ENCODE peak calls at places on chromosomes 16 and 17, in ten cellular contexts. One of them, this sample, is unnamed.

GRCh38 chr17:45384800-45385262 is 47.8 kb downstream of the ARHGAP27 start:
- ATAC-seq in upper lobe of right lung: peak; percentile 1
- ATAC-seq in activated CD4-positive, CD25-positive, alpha-beta regulatory T cell treated with anti-CD3 and anti-CD28 coated beads, Interleukin-2, amount 50 U/mL, for 24 hours: no peak
- ATAC-seq in sciatic nerve: peak; percentile 37
- ATAC-seq in CD4-positive, alpha-beta T cell: no peak
- ATAC-seq in natural killer cell: no peak
- ATAC-seq in left colon: peak; percentile 5
- ATAC-seq in left lung: peak; percentile 2
- ATAC-seq in activated CD8-positive, alpha-beta T cell treated with anti-CD3 and anti-CD28 coated beads, Interleukin-2, amount 10 ng/mL, durations not matched to agents 7 days and 5 days: no peak
- ATAC-seq in stimulated activated naive CD8-positive, alpha-beta T cell treated with anti-CD3 and anti-CD28 coated beads, Interleukin-15, Interleukin-2, amounts not matched to agents 100 U/mL and 50 U/mL, for 24 hours: no peak
- ATAC-seq in this sample: no peak

GRCh38 chr17:40528692-40529417 is 27.4 kb upstream of the TNS4 start:
- ATAC-seq in upper lobe of right lung: no peak
- ATAC-seq in activated CD4-positive, CD25-positive, alpha-beta regulatory T cell treated with anti-CD3 and anti-CD28 coated beads, Interleukin-2, amount 50 U/mL, for 24 hours: no peak
- ATAC-seq in sciatic nerve: no peak
- ATAC-seq in CD4-positive, alpha-beta T cell: peak; percentile 18
- ATAC-seq in natural killer cell: peak; percentile 62
- ATAC-seq in left colon: no peak
- ATAC-seq in left lung: no peak
- ATAC-seq in activated CD8-positive, alpha-beta T cell treated with anti-CD3 and anti-CD28 coated beads, Interleukin-2, amount 10 ng/mL, durations not matched to agents 7 days and 5 days: no peak
- ATAC-seq in stimulated activated naive CD8-positive, alpha-beta T cell treated with anti-CD3 and anti-CD28 coated beads, Interleukin-15, Interleukin-2, amounts not matched to agents 100 U/mL and 50 U/mL, for 24 hours: no peak
- ATAC-seq in this sample: no peak

GRCh38 chr16:8831450-8832382 is 34.1 kb downstream of the PMM2 start:
- ATAC-seq in upper lobe of right lung: no peak
- ATAC-seq in activated CD4-positive, CD25-positive, alpha-beta regulatory T cell treated with anti-CD3 and anti-CD28 coated beads, Interleukin-2, amount 50 U/mL, for 24 hours: no peak
- ATAC-seq in sciatic nerve: no peak
- ATAC-seq in CD4-positive, alpha-beta T cell: no peak
- ATAC-seq in natural killer cell: no peak
- ATAC-seq in left colon: no peak
- ATAC-seq in left lung: no peak
- ATAC-seq in activated CD8-positive, alpha-beta T cell treated with anti-CD3 and anti-CD28 coated beads, Interleukin-2, amount 10 ng/mL, durations not matched to agents 7 days and 5 days: no peak
- ATAC-seq in stimulated activated naive CD8-positive, alpha-beta T cell treated with anti-CD3 and anti-CD28 coated beads, Interleukin-15, Interleukin-2, amounts not matched to agents 100 U/mL and 50 U/mL, for 24 hours: no peak
- ATAC-seq in this sample: no peak

GRCh38 chr17:79024901-79025737 is 1.1 kb downstream of the C1QTNF1 start:
- ATAC-seq in upper lobe of right lung: peak; percentile 10
- ATAC-seq in activated CD4-positive, CD25-positive, alpha-beta regulatory T cell treated with anti-CD3 and anti-CD28 coated beads, Interleukin-2, amount 50 U/mL, for 24 hours: no peak
- ATAC-seq in sciatic nerve: no peak
- ATAC-seq in CD4-positive, alpha-beta T cell: no peak
- ATAC-seq in natural killer cell: no peak
- ATAC-seq in left colon: peak; percentile 53
- ATAC-seq in left lung: no peak
- ATAC-seq in activated CD8-positive, alpha-beta T cell treated with anti-CD3 and anti-CD28 coated beads, Interleukin-2, amount 10 ng/mL, durations not matched to agents 7 days and 5 days: no peak
- ATAC-seq in stimulated activated naive CD8-positive, alpha-beta T cell treated with anti-CD3 and anti-CD28 coated beads, Interleukin-15, Interleukin-2, amounts not matched to agents 100 U/mL and 50 U/mL, for 24 hours: no peak
- ATAC-seq in this sample: no peak

GRCh38 chr17:6479626-6480324 is 35.5 kb downstream of the PIMREG start:
- ATAC-seq in upper lobe of right lung: no peak
- ATAC-seq in activated CD4-positive, CD25-positive, alpha-beta regulatory T cell treated with anti-CD3 and anti-CD28 coated beads, Interleukin-2, amount 50 U/mL, for 24 hours: no peak
- ATAC-seq in sciatic nerve: no peak
- ATAC-seq in CD4-positive, alpha-beta T cell: no peak
- ATAC-seq in natural killer cell: no peak
- ATAC-seq in left colon: no peak
- ATAC-seq in left lung: no peak
- ATAC-seq in activated CD8-positive, alpha-beta T cell treated with anti-CD3 and anti-CD28 coated beads, Interleukin-2, amount 10 ng/mL, durations not matched to agents 7 days and 5 days: no peak
- ATAC-seq in stimulated activated naive CD8-positive, alpha-beta T cell treated with anti-CD3 and anti-CD28 coated beads, Interleukin-15, Interleukin-2, amounts not matched to agents 100 U/mL and 50 U/mL, for 24 hours: no peak
- ATAC-seq in this sample: no peak

GRCh38 chr17:42937712-42938596 is 26.3 kb downstream of the AARSD1 start:
- ATAC-seq in upper lobe of right lung: peak; percentile 78
- ATAC-seq in activated CD4-positive, CD25-positive, alpha-beta regulatory T cell treated with anti-CD3 and anti-CD28 coated beads, Interleukin-2, amount 50 U/mL, for 24 hours: no peak
- ATAC-seq in sciatic nerve: peak; percentile 87
- ATAC-seq in CD4-positive, alpha-beta T cell: no peak
- ATAC-seq in natural killer cell: no peak
- ATAC-seq in left colon: peak; percentile 77
- ATAC-seq in left lung: peak; percentile 84
- ATAC-seq in activated CD8-positive, alpha-beta T cell treated with anti-CD3 and anti-CD28 coated beads, Interleukin-2, amount 10 ng/mL, durations not matched to agents 7 days and 5 days: peak; percentile 85
- ATAC-seq in stimulated activated naive CD8-positive, alpha-beta T cell treated with anti-CD3 and anti-CD28 coated beads, Interleukin-15, Interleukin-2, amounts not matched to agents 100 U/mL and 50 U/mL, for 24 hours: peak; percentile 79
- ATAC-seq in this sample: peak; percentile 48

GRCh38 chr17:77420476-77420803 is 279.7 kb downstream of the SEC14L1 start:
- ATAC-seq in upper lobe of right lung: no peak
- ATAC-seq in activated CD4-positive, CD25-positive, alpha-beta regulatory T cell treated with anti-CD3 and anti-CD28 coated beads, Interleukin-2, amount 50 U/mL, for 24 hours: no peak
- ATAC-seq in sciatic nerve: no peak
- ATAC-seq in CD4-positive, alpha-beta T cell: no peak
- ATAC-seq in natural killer cell: no peak
- ATAC-seq in left colon: no peak
- ATAC-seq in left lung: no peak
- ATAC-seq in activated CD8-positive, alpha-beta T cell treated with anti-CD3 and anti-CD28 coated beads, Interleukin-2, amount 10 ng/mL, durations not matched to agents 7 days and 5 days: peak; percentile 6
- ATAC-seq in stimulated activated naive CD8-positive, alpha-beta T cell treated with anti-CD3 and anti-CD28 coated beads, Interleukin-15, Interleukin-2, amounts not matched to agents 100 U/mL and 50 U/mL, for 24 hours: no peak
- ATAC-seq in this sample: no peak

GRCh38 chr17:68396226-68396780 is 61.0 kb downstream of the WIPI1 start:
- ATAC-seq in upper lobe of right lung: no peak
- ATAC-seq in activated CD4-positive, CD25-positive, alpha-beta regulatory T cell treated with anti-CD3 and anti-CD28 coated beads, Interleukin-2, amount 50 U/mL, for 24 hours: no peak
- ATAC-seq in sciatic nerve: no peak
- ATAC-seq in CD4-positive, alpha-beta T cell: no peak
- ATAC-seq in natural killer cell: no peak
- ATAC-seq in left colon: no peak
- ATAC-seq in left lung: no peak
- ATAC-seq in activated CD8-positive, alpha-beta T cell treated with anti-CD3 and anti-CD28 coated beads, Interleukin-2, amount 10 ng/mL, durations not matched to agents 7 days and 5 days: no peak
- ATAC-seq in stimulated activated naive CD8-positive, alpha-beta T cell treated with anti-CD3 and anti-CD28 coated beads, Interleukin-15, Interleukin-2, amounts not matched to agents 100 U/mL and 50 U/mL, for 24 hours: no peak
- ATAC-seq in this sample: no peak

GRCh38 chr17:82925336-82925735 is 85.5 kb upstream of the ZNF750 start:
- ATAC-seq in upper lobe of right lung: no peak
- ATAC-seq in activated CD4-positive, CD25-positive, alpha-beta regulatory T cell treated with anti-CD3 and anti-CD28 coated beads, Interleukin-2, amount 50 U/mL, for 24 hours: no peak
- ATAC-seq in sciatic nerve: no peak
- ATAC-seq in CD4-positive, alpha-beta T cell: no peak
- ATAC-seq in natural killer cell: no peak
- ATAC-seq in left colon: no peak
- ATAC-seq in left lung: no peak
- ATAC-seq in activated CD8-positive, alpha-beta T cell treated with anti-CD3 and anti-CD28 coated beads, Interleukin-2, amount 10 ng/mL, durations not matched to agents 7 days and 5 days: no peak
- ATAC-seq in stimulated activated naive CD8-positive, alpha-beta T cell treated with anti-CD3 and anti-CD28 coated beads, Interleukin-15, Interleukin-2, amounts not matched to agents 100 U/mL and 50 U/mL, for 24 hours: no peak
- ATAC-seq in this sample: no peak

GRCh38 chr16:21602785-21603184 is 3.4 kb downstream of the METTL9 start:
- ATAC-seq in upper lobe of right lung: no peak
- ATAC-seq in activated CD4-positive, CD25-positive, alpha-beta regulatory T cell treated with anti-CD3 and anti-CD28 coated beads, Interleukin-2, amount 50 U/mL, for 24 hours: no peak
- ATAC-seq in sciatic nerve: no peak
- ATAC-seq in CD4-positive, alpha-beta T cell: no peak
- ATAC-seq in natural killer cell: no peak
- ATAC-seq in left colon: no peak
- ATAC-seq in left lung: no peak
- ATAC-seq in activated CD8-positive, alpha-beta T cell treated with anti-CD3 and anti-CD28 coated beads, Interleukin-2, amount 10 ng/mL, durations not matched to agents 7 days and 5 days: no peak
- ATAC-seq in stimulated activated naive CD8-positive, alpha-beta T cell treated with anti-CD3 and anti-CD28 coated beads, Interleukin-15, Interleukin-2, amounts not matched to agents 100 U/mL and 50 U/mL, for 24 hours: no peak
- ATAC-seq in this sample: no peak

GRCh38 chr16:5826332-5826731 is 728.7 kb upstream of the EEF2KMT start:
- ATAC-seq in upper lobe of right lung: no peak
- ATAC-seq in activated CD4-positive, CD25-positive, alpha-beta regulatory T cell treated with anti-CD3 and anti-CD28 coated beads, Interleukin-2, amount 50 U/mL, for 24 hours: no peak
- ATAC-seq in sciatic nerve: no peak
- ATAC-seq in CD4-positive, alpha-beta T cell: no peak
- ATAC-seq in natural killer cell: no peak
- ATAC-seq in left colon: no peak
- ATAC-seq in left lung: no peak
- ATAC-seq in activated CD8-positive, alpha-beta T cell treated with anti-CD3 and anti-CD28 coated beads, Interleukin-2, amount 10 ng/mL, durations not matched to agents 7 days and 5 days: no peak
- ATAC-seq in stimulated activated naive CD8-positive, alpha-beta T cell treated with anti-CD3 and anti-CD28 coated beads, Interleukin-15, Interleukin-2, amounts not matched to agents 100 U/mL and 50 U/mL, for 24 hours: no peak
- ATAC-seq in this sample: no peak

GRCh38 chr17:49629447-49629846 is 48.5 kb downstream of the SPOP start:
- ATAC-seq in upper lobe of right lung: no peak
- ATAC-seq in activated CD4-positive, CD25-positive, alpha-beta regulatory T cell treated with anti-CD3 and anti-CD28 coated beads, Interleukin-2, amount 50 U/mL, for 24 hours: no peak
- ATAC-seq in sciatic nerve: peak; percentile 47
- ATAC-seq in CD4-positive, alpha-beta T cell: no peak
- ATAC-seq in natural killer cell: no peak
- ATAC-seq in left colon: no peak
- ATAC-seq in left lung: no peak
- ATAC-seq in activated CD8-positive, alpha-beta T cell treated with anti-CD3 and anti-CD28 coated beads, Interleukin-2, amount 10 ng/mL, durations not matched to agents 7 days and 5 days: no peak
- ATAC-seq in stimulated activated naive CD8-positive, alpha-beta T cell treated with anti-CD3 and anti-CD28 coated beads, Interleukin-15, Interleukin-2, amounts not matched to agents 100 U/mL and 50 U/mL, for 24 hours: no peak
- ATAC-seq in this sample: no peak

GRCh38 chr17:78113804-78114785 is 14.5 kb downstream of the TMC6 start:
- ATAC-seq in upper lobe of right lung: no peak
- ATAC-seq in activated CD4-positive, CD25-positive, alpha-beta regulatory T cell treated with anti-CD3 and anti-CD28 coated beads, Interleukin-2, amount 50 U/mL, for 24 hours: peak; percentile 77
- ATAC-seq in sciatic nerve: no peak
- ATAC-seq in CD4-positive, alpha-beta T cell: peak; percentile 25
- ATAC-seq in natural killer cell: peak; percentile 89
- ATAC-seq in left colon: no peak
- ATAC-seq in left lung: peak; percentile 3
- ATAC-seq in activated CD8-positive, alpha-beta T cell treated with anti-CD3 and anti-CD28 coated beads, Interleukin-2, amount 10 ng/mL, durations not matched to agents 7 days and 5 days: peak; percentile 62
- ATAC-seq in stimulated activated naive CD8-positive, alpha-beta T cell treated with anti-CD3 and anti-CD28 coated beads, Interleukin-15, Interleukin-2, amounts not matched to agents 100 U/mL and 50 U/mL, for 24 hours: peak; percentile 73
- ATAC-seq in this sample: no peak

GRCh38 chr16:23187341-23187740 is 4.8 kb downstream of the SCNN1G start:
- ATAC-seq in upper lobe of right lung: no peak
- ATAC-seq in activated CD4-positive, CD25-positive, alpha-beta regulatory T cell treated with anti-CD3 and anti-CD28 coated beads, Interleukin-2, amount 50 U/mL, for 24 hours: no peak
- ATAC-seq in sciatic nerve: no peak
- ATAC-seq in CD4-positive, alpha-beta T cell: no peak
- ATAC-seq in natural killer cell: no peak
- ATAC-seq in left colon: no peak
- ATAC-seq in left lung: no peak
- ATAC-seq in activated CD8-positive, alpha-beta T cell treated with anti-CD3 and anti-CD28 coated beads, Interleukin-2, amount 10 ng/mL, durations not matched to agents 7 days and 5 days: no peak
- ATAC-seq in stimulated activated naive CD8-positive, alpha-beta T cell treated with anti-CD3 and anti-CD28 coated beads, Interleukin-15, Interleukin-2, amounts not matched to agents 100 U/mL and 50 U/mL, for 24 hours: no peak
- ATAC-seq in this sample: no peak

GRCh38 chr17:47240806-47241205 is 12.8 kb upstream of the ITGB3 start:
- ATAC-seq in upper lobe of right lung: no peak
- ATAC-seq in activated CD4-positive, CD25-positive, alpha-beta regulatory T cell treated with anti-CD3 and anti-CD28 coated beads, Interleukin-2, amount 50 U/mL, for 24 hours: no peak
- ATAC-seq in sciatic nerve: no peak
- ATAC-seq in CD4-positive, alpha-beta T cell: no peak
- ATAC-seq in natural killer cell: no peak
- ATAC-seq in left colon: no peak
- ATAC-seq in left lung: no peak
- ATAC-seq in activated CD8-positive, alpha-beta T cell treated with anti-CD3 and anti-CD28 coated beads, Interleukin-2, amount 10 ng/mL, durations not matched to agents 7 days and 5 days: no peak
- ATAC-seq in stimulated activated naive CD8-positive, alpha-beta T cell treated with anti-CD3 and anti-CD28 coated beads, Interleukin-15, Interleukin-2, amounts not matched to agents 100 U/mL and 50 U/mL, for 24 hours: no peak
- ATAC-seq in this sample: no peak

GRCh38 chr17:4485676-4486646 is 12.7 kb upstream of the SPNS2 start:
- ATAC-seq in upper lobe of right lung: no peak
- ATAC-seq in activated CD4-positive, CD25-positive, alpha-beta regulatory T cell treated with anti-CD3 and anti-CD28 coated beads, Interleukin-2, amount 50 U/mL, for 24 hours: peak; percentile 92
- ATAC-seq in sciatic nerve: no peak
- ATAC-seq in CD4-positive, alpha-beta T cell: peak; percentile 95
- ATAC-seq in natural killer cell: peak; percentile 90
- ATAC-seq in left colon: no peak
- ATAC-seq in left lung: no peak
- ATAC-seq in activated CD8-positive, alpha-beta T cell treated with anti-CD3 and anti-CD28 coated beads, Interleukin-2, amount 10 ng/mL, durations not matched to agents 7 days and 5 days: peak; percentile 92
- ATAC-seq in stimulated activated naive CD8-positive, alpha-beta T cell treated with anti-CD3 and anti-CD28 coated beads, Interleukin-15, Interleukin-2, amounts not matched to agents 100 U/mL and 50 U/mL, for 24 hours: peak; percentile 84
- ATAC-seq in this sample: no peak

GRCh38 chr17:55344514-55344997 is 77.1 kb downstream of the MMD start:
- ATAC-seq in upper lobe of right lung: no peak
- ATAC-seq in activated CD4-positive, CD25-positive, alpha-beta regulatory T cell treated with anti-CD3 and anti-CD28 coated beads, Interleukin-2, amount 50 U/mL, for 24 hours: peak; percentile 85
- ATAC-seq in sciatic nerve: no peak
- ATAC-seq in CD4-positive, alpha-beta T cell: no peak
- ATAC-seq in natural killer cell: no peak
- ATAC-seq in left colon: no peak
- ATAC-seq in left lung: no peak
- ATAC-seq in activated CD8-positive, alpha-beta T cell treated with anti-CD3 and anti-CD28 coated beads, Interleukin-2, amount 10 ng/mL, durations not matched to agents 7 days and 5 days: peak; percentile 95
- ATAC-seq in stimulated activated naive CD8-positive, alpha-beta T cell treated with anti-CD3 and anti-CD28 coated beads, Interleukin-15, Interleukin-2, amounts not matched to agents 100 U/mL and 50 U/mL, for 24 hours: peak; percentile 84
- ATAC-seq in this sample: no peak